ENCODE peak calls at places on chromosome 1, in six cellular contexts. One of them, this sample, is unnamed.

GRCh38 chr1:91165033-91165654 is 143.3 kb upstream of the ZNF644 start:
- DNase-seq in activated CD4-positive, alpha-beta T cell treated with anti-CD3 and anti-CD28 coated beads for 1 hour: peak
- DNase-seq in right lobe of liver: peak
- DNase-seq in kidney: peak
- DNase-seq in fibroblast of gingiva: peak
- DNase-seq in AG08395: peak
- DNase-seq in this sample: peak

GRCh38 chr1:199550384-199551067 is 477.0 kb upstream of the NR5A2 start:
- DNase-seq in right lobe of liver: no peak
- DNase-seq in activated CD4-positive, alpha-beta T cell treated with anti-CD3 and anti-CD28 coated beads for 1 hour: no peak
- DNase-seq in kidney: no peak
- DNase-seq in fibroblast of gingiva: peak
- DNase-seq in AG08395: no peak
- DNase-seq in this sample: peak

GRCh38 chr1:206967096-206967851 is 3.0 kb downstream of the FCAMR start:
- DNase-seq in right lobe of liver: no peak
- DNase-seq in activated CD4-positive, alpha-beta T cell treated with anti-CD3 and anti-CD28 coated beads for 1 hour: no peak
- DNase-seq in kidney: no peak
- DNase-seq in fibroblast of gingiva: no peak
- DNase-seq in AG08395: peak
- DNase-seq in this sample: peak

GRCh38 chr1:204319027-204319426 is 40.7 kb downstream of the PLEKHA6 start:
- DNase-seq in activated CD4-positive, alpha-beta T cell treated with anti-CD3 and anti-CD28 coated beads for 1 hour: no peak
- DNase-seq in kidney: no peak
- DNase-seq in fibroblast of gingiva: no peak
- DNase-seq in AG08395: no peak
- DNase-seq in right lobe of liver: no peak
- DNase-seq in this sample: no peak

GRCh38 chr1:119659628-119660027 is 11.6 kb upstream of the ZNF697 start:
- DNase-seq in activated CD4-positive, alpha-beta T cell treated with anti-CD3 and anti-CD28 coated beads for 1 hour: no peak
- DNase-seq in AG08395: peak
- DNase-seq in fibroblast of gingiva: no peak
- DNase-seq in kidney: peak
- DNase-seq in right lobe of liver: no peak
- DNase-seq in this sample: no peak

GRCh38 chr1:231694081-231694443 is 67.5 kb downstream of the DISC1 start:
- DNase-seq in AG08395: no peak
- DNase-seq in kidney: peak
- DNase-seq in activated CD4-positive, alpha-beta T cell treated with anti-CD3 and anti-CD28 coated beads for 1 hour: no peak
- DNase-seq in right lobe of liver: no peak
- DNase-seq in fibroblast of gingiva: no peak
- DNase-seq in this sample: no peak

GRCh38 chr1:59292557-59292956 is 4.3 kb upstream of the FGGY start:
- DNase-seq in fibroblast of gingiva: peak
- DNase-seq in right lobe of liver: peak
- DNase-seq in kidney: no peak
- DNase-seq in activated CD4-positive, alpha-beta T cell treated with anti-CD3 and anti-CD28 coated beads for 1 hour: no peak
- DNase-seq in AG08395: peak
- DNase-seq in this sample: peak

GRCh38 chr1:240122639-240123604 is 31.2 kb downstream of the FMN2 start:
- DNase-seq in AG08395: no peak
- DNase-seq in right lobe of liver: no peak
- DNase-seq in activated CD4-positive, alpha-beta T cell treated with anti-CD3 and anti-CD28 coated beads for 1 hour: no peak
- DNase-seq in fibroblast of gingiva: peak
- DNase-seq in kidney: no peak
- DNase-seq in this sample: no peak

GRCh38 chr1:47679301-47679751 is 241.5 kb downstream of the FOXD2 start:
- DNase-seq in kidney: no peak
- DNase-seq in AG08395: no peak
- DNase-seq in right lobe of liver: no peak
- DNase-seq in fibroblast of gingiva: no peak
- DNase-seq in activated CD4-positive, alpha-beta T cell treated with anti-CD3 and anti-CD28 coated beads for 1 hour: no peak
- DNase-seq in this sample: peak